ENCODE peak calls at places on chromosomes 11 and 22, in eight cellular contexts. Z, N, M, S, L, I, B and G are unnamed samples. For H3K4me1 and H3K36me3, the result is how much of the 10 kb centered on the place peaks cover.

GRCh38 chr11:73205666-73206343 is 12.3 kb upstream of the P2RY2 start:
- DNase-seq in N (peak), S (peak), I (no peak), L (no peak), B (no peak), Z (no peak), M (no peak), G (no peak)

GRCh38 chr11:92455221-92455790 is 230.7 kb downstream of the FAT3 start:
- DNase-seq in N (no peak), I (no peak), B (no peak), L (no peak), S (no peak), Z (no peak), M (no peak), G (no peak)

GRCh38 chr22:41596776-41597634 is 7.4 kb upstream of the PMM1 start:
- DNase-seq in L (no peak), S (no peak), I (peak), Z (peak), M (peak), N (peak), B (peak), G (peak)

GRCh38 chr11:57214494-57214893 is 22.6 kb downstream of the APLNR start:
- DNase-seq in N (no peak), S (no peak), L (no peak), Z (no peak), M (peak), I (no peak), B (peak), G (no peak)

GRCh38 chr11:128940156-128940555 is 2.5 kb downstream of the TP53AIP1 start:
- DNase-seq in L (no peak), I (no peak), S (no peak), Z (no peak), B (no peak), M (no peak), N (no peak), G (no peak)

GRCh38 chr11:78420255-78420764 is 2.7 kb upstream of the GAB2 start:
- DNase-seq in M (peak), N (peak), B (peak), I (peak), L (peak), S (peak), Z (peak), G (peak)

GRCh38 chr11:61720597-61720996 is 31.8 kb upstream of the MYRF start:
- DNase-seq in N (no peak), B (no peak), S (no peak), I (no peak), L (no peak), Z (no peak), M (no peak), G (no peak)

GRCh38 chr11:92295175-92296137 is 70.8 kb downstream of the FAT3 start:
- DNase-seq in L (no peak), B (no peak), Z (no peak), I (no peak), S (no peak), M (no peak), N (peak), G (peak)

GRCh38 chr11:64865286-64866172 is 12.9 kb downstream of the EHD1 start:
- DNase-seq in B (no peak), Z (no peak), M (no peak), I (no peak), L (no peak), S (no peak), N (no peak), G (no peak)

GRCh38 chr11:37442576-37442975 is 844.5 kb upstream of the RAG2 start:
- DNase-seq in Z (no peak), L (no peak), S (no peak), B (no peak), I (no peak), M (no peak), N (no peak), G (no peak)

GRCh38 chr11:121435132-121435531 is 17.0 kb upstream of the SORL1 start:
- DNase-seq in M (no peak), L (no peak), S (no peak), N (no peak), Z (no peak), I (no peak), B (no peak), G (no peak)

GRCh38 chr11:72446929-72447753 is 12.8 kb upstream of the CLPB start:
- DNase-seq in S (no peak), I (peak), B (peak), N (no peak), L (no peak), M (no peak), Z (no peak), G (peak)

GRCh38 chr22:43266117-43266516 is 77.1 kb downstream of the SCUBE1 start:
- DNase-seq in Z (no peak), B (no peak), I (no peak), M (no peak), L (no peak), N (no peak), S (no peak), G (no peak)
- H3K4me1 ChIP-seq in Z (under half), B (under half), I (under half), M (under half), L (under half), N (under half), S (under half), G (under half)

GRCh38 chr11:12822623-12823022 is 148.4 kb downstream of the TEAD1 start:
- DNase-seq in N (no peak), Z (no peak), B (no peak), I (peak), L (no peak), S (no peak), M (no peak), G (no peak)
- H3K36me3 ChIP-seq in N (under half), Z (under half), B (under half), I (under half), L (under half), S (under half), M (under half), G (under half)

DNA sequence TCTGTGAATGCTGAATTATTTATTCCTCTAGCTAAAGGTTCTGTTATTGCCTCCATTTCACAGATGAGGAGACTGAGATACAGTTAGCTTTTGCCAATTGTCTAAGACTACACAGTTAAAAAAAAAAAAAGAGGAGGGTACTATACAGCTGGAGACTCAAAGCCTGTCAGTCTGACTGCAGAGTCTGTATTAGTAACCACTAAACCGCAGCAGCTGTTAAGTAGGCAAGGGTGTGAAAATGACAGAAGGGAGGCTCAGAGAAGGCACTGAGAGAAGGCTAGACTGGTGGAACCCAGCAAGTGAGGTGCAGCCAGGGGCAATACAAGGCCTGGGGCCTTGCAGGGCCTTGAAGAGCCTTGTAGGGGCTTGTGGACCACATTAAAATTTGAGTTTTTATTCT is 181.2 kb downstream of the CSNK2A3 start:
- DNase-seq in B (no peak), M (no peak), S (no peak), N (no peak), Z (no peak), L (no peak), I (no peak), G (no peak)
- H3K4me1 ChIP-seq in B (under half), M (under half), S (under half), N (under half), Z (under half), L (under half), I (under half), G (under half)

GRCh38 chr11:114250180-114250579 is 46.0 kb upstream of the NNMT start:
- DNase-seq in B (no peak), L (no peak), N (no peak), I (peak), M (no peak), Z (no peak), S (no peak), G (no peak)
- H3K36me3 ChIP-seq in B (under half), L (under half), N (half or more), I (under half), M (under half), Z (under half), S (under half), G (under half)

GRCh38 chr11:36015806-36016205 is 71.9 kb downstream of the LDLRAD3 start:
- DNase-seq in L (no peak), M (no peak), N (no peak), S (peak), Z (no peak), B (peak), I (no peak), G (no peak)
- H3K4me1 ChIP-seq in L (under half), M (under half), N (under half), S (under half), Z (under half), B (under half), I (under half), G (under half)

DNA sequence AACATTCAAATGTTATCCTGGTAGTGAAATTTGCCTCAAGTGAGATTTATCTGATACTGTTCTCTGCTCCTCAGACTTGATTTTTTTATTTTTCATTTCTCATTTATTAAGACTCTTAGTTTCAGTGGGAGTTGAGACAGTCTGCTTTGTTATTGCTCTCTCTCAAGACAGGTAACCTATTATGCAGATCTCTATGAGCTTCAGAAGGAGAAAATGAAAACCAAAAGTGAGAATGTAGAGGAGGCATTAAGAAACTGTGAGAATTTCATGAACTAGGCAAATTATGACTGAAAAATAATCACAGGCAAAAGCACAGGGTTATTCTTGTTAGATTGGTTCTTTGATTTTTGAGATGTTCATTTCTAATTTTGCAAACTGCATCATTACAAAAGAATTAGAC is 290.0 kb upstream of the CHORDC1 start:
- DNase-seq in S (no peak), I (no peak), Z (no peak), N (no peak), L (no peak), M (no peak), B (no peak), G (no peak)
- H3K36me3 ChIP-seq in S (under half), I (under half), Z (under half), N (under half), L (under half), M (under half), B (under half), G (under half)

GRCh38 chr11:35151241-35151640 is 12.3 kb downstream of the CD44 start:
- DNase-seq in S (no peak), M (no peak), B (no peak), Z (no peak), L (no peak), N (no peak), I (no peak), G (no peak)

GRCh38 chr11:35152575-35152974 is 13.6 kb downstream of the CD44 start:
- DNase-seq in I (no peak), N (no peak), S (no peak), Z (no peak), M (no peak), B (peak), L (no peak), G (no peak)

GRCh38 chr11:35151896-35152295 is 12.9 kb downstream of the CD44 start:
- DNase-seq in Z (no peak), B (peak), I (no peak), N (no peak), L (no peak), S (no peak), M (no peak), G (no peak)

GRCh38 chr11:35154960-35155359 is 16.0 kb downstream of the CD44 start:
- DNase-seq in Z (no peak), I (no peak), S (no peak), M (no peak), N (no peak), B (no peak), L (no peak), G (no peak)

DNA sequence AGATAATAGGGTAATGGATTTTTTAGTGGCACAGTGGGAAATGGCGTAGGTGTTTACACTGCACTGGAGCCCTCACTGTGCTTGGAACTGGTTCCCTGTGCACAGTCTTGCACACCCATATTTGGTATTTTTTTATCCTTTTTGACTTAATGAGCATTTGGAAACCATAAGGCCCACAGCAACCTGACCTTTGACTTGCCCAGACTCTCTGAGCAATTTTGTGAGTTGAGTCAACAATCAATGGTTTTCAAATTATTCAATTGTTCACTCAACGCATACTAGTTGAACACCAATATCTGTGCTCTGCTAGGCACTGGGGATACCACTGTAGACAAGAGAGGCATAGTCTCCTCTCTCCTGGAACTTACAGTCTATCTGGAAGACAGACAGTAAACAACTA is 14.3 kb downstream of the CD44 start:
- DNase-seq in I (no peak), S (no peak), N (no peak), M (no peak), B (no peak), Z (no peak), L (no peak), G (no peak)
- H3K4me1 ChIP-seq in I (under half), S (under half), N (under half), M (under half), B (under half), Z (half or more), L (half or more), G (under half)

GRCh38 chr22:35811670-35812069 is 94.0 kb downstream of the APOL5 start:
- DNase-seq in Z (no peak), N (no peak), M (no peak), I (no peak), B (no peak), L (no peak), S (no peak), G (no peak)

GRCh38 chr22:35804421-35804820 is 86.7 kb downstream of the APOL5 start:
- DNase-seq in N (no peak), I (no peak), L (no peak), S (no peak), B (no peak), M (no peak), Z (no peak), G (no peak)

GRCh38 chr22:35805466-35805865 is 87.8 kb downstream of the APOL5 start:
- DNase-seq in N (no peak), S (no peak), B (no peak), M (no peak), L (no peak), I (no peak), Z (no peak), G (no peak)

GRCh38 chr22:35809816-35810215 is 92.1 kb downstream of the APOL5 start:
- DNase-seq in N (no peak), M (no peak), L (no peak), Z (no peak), I (no peak), S (no peak), B (no peak), G (no peak)

DNA sequence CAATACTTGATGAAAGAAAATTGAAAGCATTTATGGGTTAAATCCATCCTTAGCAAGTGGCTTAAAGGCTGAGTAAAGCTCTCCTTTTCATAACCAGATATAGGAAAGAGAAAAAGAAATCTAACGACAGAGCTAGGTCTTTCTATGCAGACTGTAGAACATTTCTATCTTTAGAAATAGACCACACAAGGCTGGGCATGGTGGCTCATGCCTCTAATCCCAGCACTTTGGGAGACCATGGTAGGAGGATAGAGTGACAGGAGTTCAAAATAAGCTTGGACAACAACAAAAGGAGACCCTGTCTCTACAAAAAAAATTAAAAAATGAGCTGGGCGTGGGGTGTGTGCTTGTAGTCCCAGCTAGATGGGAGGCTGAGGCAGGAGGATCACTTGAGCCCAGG is 90.7 kb downstream of the APOL5 start:
- DNase-seq in S (no peak), N (no peak), M (no peak), I (no peak), Z (no peak), L (no peak), B (no peak), G (no peak)
- H3K36me3 ChIP-seq in S (under half), N (under half), M (half or more), I (under half), Z (under half), L (under half), B (under half), G (under half)